ENCODE peak calls at places on chromosomes 16 and 17, in nine cellular contexts. One of them, this sample, is unnamed.

GRCh38 chr17:80804466-80804865 is 187.2 kb upstream of the CHMP6 start:
- DNase-seq in ELF-1: no peak
- DNase-seq in uterus: no peak
- DNase-seq in RPMI7951: no peak
- DNase-seq in naive B cell: no peak
- DNase-seq in mesothelial cell of epicardium: no peak
- DNase-seq in A673: no peak
- DNase-seq in epithelial cell of prostate: no peak
- DNase-seq in midbrain: no peak
- DNase-seq in this sample: no peak

GRCh38 chr17:81334419-81334896 is 39.4 kb upstream of the SLC38A10 start:
- DNase-seq in ELF-1: no peak
- DNase-seq in uterus: no peak
- DNase-seq in RPMI7951: no peak
- DNase-seq in naive B cell: no peak
- DNase-seq in mesothelial cell of epicardium: no peak
- DNase-seq in A673: no peak
- DNase-seq in epithelial cell of prostate: no peak
- DNase-seq in midbrain: no peak
- DNase-seq in this sample: no peak

GRCh38 chr17:74566132-74566753 is 1.1 kb downstream of the CD300H start:
- DNase-seq in ELF-1: peak
- DNase-seq in uterus: no peak
- DNase-seq in RPMI7951: peak
- DNase-seq in naive B cell: peak
- DNase-seq in mesothelial cell of epicardium: no peak
- DNase-seq in A673: peak
- DNase-seq in epithelial cell of prostate: no peak
- DNase-seq in midbrain: peak
- DNase-seq in this sample: peak

GRCh38 chr16:85067024-85067423 is 39.4 kb downstream of the KIAA0513 start:
- DNase-seq in ELF-1: no peak
- DNase-seq in uterus: no peak
- DNase-seq in RPMI7951: no peak
- DNase-seq in naive B cell: no peak
- DNase-seq in mesothelial cell of epicardium: no peak
- DNase-seq in A673: no peak
- DNase-seq in epithelial cell of prostate: no peak
- DNase-seq in midbrain: no peak
- DNase-seq in this sample: no peak

GRCh38 chr17:70484496-70484895 is 315.2 kb downstream of the KCNJ2 start:
- DNase-seq in ELF-1: no peak
- DNase-seq in uterus: no peak
- DNase-seq in RPMI7951: no peak
- DNase-seq in naive B cell: no peak
- DNase-seq in mesothelial cell of epicardium: no peak
- DNase-seq in A673: no peak
- DNase-seq in epithelial cell of prostate: no peak
- DNase-seq in midbrain: no peak
- DNase-seq in this sample: no peak

GRCh38 chr17:59332890-59333377 is 1.5 kb downstream of the YPEL2 start:
- DNase-seq in ELF-1: peak
- DNase-seq in uterus: peak
- DNase-seq in RPMI7951: no peak
- DNase-seq in naive B cell: no peak
- DNase-seq in mesothelial cell of epicardium: no peak
- DNase-seq in A673: no peak
- DNase-seq in epithelial cell of prostate: no peak
- DNase-seq in midbrain: peak
- DNase-seq in this sample: peak

GRCh38 chr16:825298-826061 is 24.9 kb upstream of the GNG13 start:
- DNase-seq in ELF-1: no peak
- DNase-seq in uterus: peak
- DNase-seq in RPMI7951: no peak
- DNase-seq in naive B cell: no peak
- DNase-seq in mesothelial cell of epicardium: peak
- DNase-seq in A673: peak
- DNase-seq in epithelial cell of prostate: no peak
- DNase-seq in midbrain: peak
- DNase-seq in this sample: no peak

GRCh38 chr17:62819511-62820221 is 11.6 kb upstream of the MARCHF10 start:
- DNase-seq in ELF-1: peak
- DNase-seq in uterus: peak
- DNase-seq in RPMI7951: peak
- DNase-seq in naive B cell: no peak
- DNase-seq in mesothelial cell of epicardium: peak
- DNase-seq in A673: peak
- DNase-seq in epithelial cell of prostate: peak
- DNase-seq in midbrain: no peak
- DNase-seq in this sample: peak

GRCh38 chr16:21262779-21263639 is 15.1 kb downstream of the CRYM start:
- DNase-seq in ELF-1: no peak
- DNase-seq in uterus: no peak
- DNase-seq in RPMI7951: no peak
- DNase-seq in naive B cell: no peak
- DNase-seq in mesothelial cell of epicardium: no peak
- DNase-seq in A673: no peak
- DNase-seq in epithelial cell of prostate: no peak
- DNase-seq in midbrain: no peak
- DNase-seq in this sample: no peak

GRCh38 chr17:21213491-21214014 is 408 bp downstream of the TMEM11 start:
- DNase-seq in ELF-1: no peak
- DNase-seq in uterus: no peak
- DNase-seq in RPMI7951: peak
- DNase-seq in naive B cell: no peak
- DNase-seq in mesothelial cell of epicardium: no peak
- DNase-seq in A673: peak
- DNase-seq in epithelial cell of prostate: no peak
- DNase-seq in midbrain: no peak
- DNase-seq in this sample: peak

GRCh38 chr16:66878067-66878466 is 2.2 kb upstream of the PDP2 start:
- DNase-seq in ELF-1: no peak
- DNase-seq in uterus: no peak
- DNase-seq in RPMI7951: peak
- DNase-seq in naive B cell: no peak
- DNase-seq in mesothelial cell of epicardium: no peak
- DNase-seq in A673: no peak
- DNase-seq in epithelial cell of prostate: no peak
- DNase-seq in midbrain: no peak
- DNase-seq in this sample: peak

GRCh38 chr17:4947010-4947410 is 1.3 kb downstream of the PFN1 start:
- DNase-seq in ELF-1: no peak
- DNase-seq in uterus: no peak
- DNase-seq in RPMI7951: no peak
- DNase-seq in naive B cell: no peak
- DNase-seq in mesothelial cell of epicardium: no peak
- DNase-seq in A673: peak
- DNase-seq in epithelial cell of prostate: no peak
- DNase-seq in midbrain: no peak
- DNase-seq in this sample: peak

GRCh38 chr17:42683407-42684031 is 1.2 kb downstream of the CNTNAP1 start:
- DNase-seq in ELF-1: no peak
- DNase-seq in uterus: peak
- DNase-seq in RPMI7951: no peak
- DNase-seq in naive B cell: no peak
- DNase-seq in mesothelial cell of epicardium: no peak
- DNase-seq in A673: no peak
- DNase-seq in epithelial cell of prostate: no peak
- DNase-seq in midbrain: peak
- DNase-seq in this sample: no peak

GRCh38 chr17:80870401-80870800 is 121.2 kb upstream of the CHMP6 start:
- DNase-seq in ELF-1: no peak
- DNase-seq in uterus: no peak
- DNase-seq in RPMI7951: no peak
- DNase-seq in naive B cell: no peak
- DNase-seq in mesothelial cell of epicardium: no peak
- DNase-seq in A673: no peak
- DNase-seq in epithelial cell of prostate: no peak
- DNase-seq in midbrain: no peak
- DNase-seq in this sample: no peak

GRCh38 chr16:67294927-67295326 is 15.6 kb downstream of the PLEKHG4 start:
- DNase-seq in ELF-1: no peak
- DNase-seq in uterus: no peak
- DNase-seq in RPMI7951: no peak
- DNase-seq in naive B cell: no peak
- DNase-seq in mesothelial cell of epicardium: no peak
- DNase-seq in A673: no peak
- DNase-seq in epithelial cell of prostate: no peak
- DNase-seq in midbrain: no peak
- DNase-seq in this sample: no peak

GRCh38 chr16:56102159-56102798 is 89.0 kb upstream of the GNAO1 start:
- DNase-seq in ELF-1: peak
- DNase-seq in uterus: peak
- DNase-seq in RPMI7951: no peak
- DNase-seq in naive B cell: no peak
- DNase-seq in mesothelial cell of epicardium: peak
- DNase-seq in A673: peak
- DNase-seq in epithelial cell of prostate: no peak
- DNase-seq in midbrain: peak
- DNase-seq in this sample: peak

GRCh38 chr16:27768651-27769270 is 218.8 kb downstream of the KATNIP start:
- DNase-seq in ELF-1: no peak
- DNase-seq in uterus: no peak
- DNase-seq in RPMI7951: peak
- DNase-seq in naive B cell: no peak
- DNase-seq in mesothelial cell of epicardium: no peak
- DNase-seq in A673: no peak
- DNase-seq in epithelial cell of prostate: no peak
- DNase-seq in midbrain: no peak
- DNase-seq in this sample: no peak

This sample was measured in ELR.